ENCODE peak calls at places on chromosomes 4 and X, in four cellular contexts. E, F, T and R are unnamed samples.

GRCh38 chrX:1465261-1466231 is 12.8 kb upstream of the ASMTL start:
- DNase-seq in E (no peak), F (no peak), T (no peak), R (peak; percentile 0)

GRCh38 chrX:39779952-39780783 is 317.6 kb downstream of the BCOR start:
- DNase-seq in E (no peak), F (no peak), T (no peak), R (no peak)

GRCh38 chr4:84050014-84050413 is 449.1 kb downstream of the NKX6-1 start:
- DNase-seq in E (no peak), F (no peak), T (no peak), R (no peak)

GRCh38 chr4:6955261-6955911 is 45.8 kb downstream of the TBC1D14 start:
- DNase-seq in E (no peak), F (no peak), T (no peak), R (no peak)

GRCh38 chr4:40206421-40206820 is 9.6 kb downstream of the RHOH start:
- DNase-seq in E (no peak), F (no peak), T (no peak), R (no peak)

GRCh38 chrX:116272328-116272727 is 101.8 kb downstream of the AGTR2 start:
- DNase-seq in E (no peak), F (no peak), T (peak; percentile 77), R (no peak)

GRCh38 chr4:7781361-7781760 is 158.3 kb downstream of the AFAP1 start:
- DNase-seq in E (no peak), F (peak; percentile 78), T (no peak), R (no peak)

GRCh38 chr4:87819281-87819919 is 13.4 kb upstream of the MEPE start:
- DNase-seq in E (no peak), F (no peak), T (peak; percentile 5), R (no peak)

GRCh38 chr4:98260579-98261290 is 449 bp upstream of the RAP1GDS1 start:
- DNase-seq in E (peak; percentile 81), F (peak; percentile 90), T (peak; percentile 96), R (peak; percentile 89)

GRCh38 chr4:3041192-3042142 is 32.9 kb downstream of the HTT-AS start:
- DNase-seq in E (peak; percentile 15), F (peak; percentile 27), T (no peak), R (peak; percentile 35)

GRCh38 chrX:71195959-71196727 is 26.9 kb upstream of the GJB1 start:
- DNase-seq in E (no peak), F (no peak), T (no peak), R (peak; percentile 0)

GRCh38 chrX:115214151-115214550 is 19.7 kb downstream of the LRCH2 start:
- DNase-seq in E (no peak), F (no peak), T (no peak), R (no peak)

GRCh38 chr4:124710911-124711310 is 1.6 kb downstream of the ANKRD50 start:
- DNase-seq in E (no peak), F (no peak), T (no peak), R (no peak)

GRCh38 chr4:10158355-10158942 is 41.9 kb upstream of the WDR1 start:
- DNase-seq in E (no peak), F (no peak), T (no peak), R (no peak)

GRCh38 chr4:177308125-177308524 is 1.5 kb upstream of the NEIL3 start:
- DNase-seq in E (no peak), F (no peak), T (peak; percentile 63), R (no peak)

GRCh38 chr4:110636677-110637407 is 14.0 kb upstream of the PITX2 start:
- DNase-seq in E (no peak), F (no peak), T (no peak), R (no peak)

GRCh38 chr4:147056951-147057630 is 111.4 kb upstream of the TTC29 start:
- DNase-seq in E (no peak), F (no peak), T (no peak), R (no peak)

GRCh38 chr4:184536881-184537248 is 62.5 kb upstream of the IRF2 start:
- DNase-seq in E (no peak), F (no peak), T (no peak), R (no peak)

GRCh38 chrX:69543572-69543971 is 39.4 kb downstream of the NALF2 start:
- DNase-seq in E (no peak), F (no peak), T (no peak), R (no peak)

GRCh38 chrX:80285131-80285773 is 135.0 kb upstream of the TENT5D start:
- DNase-seq in E (no peak), F (no peak), T (no peak), R (no peak)

GRCh38 chr4:36320130-36320902 is 38.9 kb downstream of the DTHD1 start:
- DNase-seq in E (no peak), F (no peak), T (no peak), R (no peak)

GRCh38 chrX:10582945-10583344 is 37.4 kb downstream of the MID1 start:
- DNase-seq in E (no peak), F (no peak), T (no peak), R (no peak)

GRCh38 chrX:120111611-120112010 is 4.1 kb downstream of the RHOXF1 start:
- DNase-seq in E (no peak), F (no peak), T (no peak), R (no peak)

GRCh38 chr4:94926936-94927335 is 169.2 kb downstream of the BMPR1B start:
- DNase-seq in E (no peak), F (no peak), T (no peak), R (no peak)

GRCh38 chr4:133808151-133808550 is 393.4 kb downstream of the PABPC4L start:
- DNase-seq in E (no peak), F (no peak), T (no peak), R (no peak)

GRCh38 chr4:24527371-24527770 is 57.0 kb downstream of the DHX15 start:
- DNase-seq in E (no peak), F (no peak), T (no peak), R (no peak)

GRCh38 chr4:156971623-156972369 is at the start of gene PDGFC:
- DNase-seq in E (no peak), F (peak; percentile 50), T (no peak), R (no peak)

GRCh38 chr4:137703225-137703624 is 170.9 kb upstream of the PCDH18 start:
- DNase-seq in E (no peak), F (no peak), T (no peak), R (no peak)

GRCh38 chr4:186765138-186765537 is 41.5 kb upstream of the FAT1 start:
- DNase-seq in E (no peak), F (no peak), T (no peak), R (no peak)

GRCh38 chr4:112908511-112908910 is 140.9 kb upstream of the ANK2 start:
- DNase-seq in E (no peak), F (no peak), T (no peak), R (no peak)

GRCh38 chr4:8316251-8316771 is 46.8 kb downstream of the HTRA3 start:
- DNase-seq in E (no peak), F (no peak), T (no peak), R (no peak)

GRCh38 chr4:89175611-89176010 is 64.3 kb downstream of the TIGD2 start:
- DNase-seq in E (no peak), F (no peak), T (no peak), R (no peak)

GRCh38 chrX:153995504-153995903 is 22.9 kb downstream of the TMEM187 start:
- DNase-seq in E (no peak), F (no peak), T (no peak), R (no peak)

GRCh38 chr4:154064244-154064643 is 275.4 kb upstream of the SFRP2 start:
- DNase-seq in E (no peak), F (no peak), T (no peak), R (no peak)

GRCh38 chrX:9252182-9252581 is 212.7 kb upstream of the TBL1X start:
- DNase-seq in E (no peak), F (no peak), T (no peak), R (no peak)

GRCh38 chr4:123477804-123478209 is 81.2 kb downstream of the SPRY1 start:
- DNase-seq in E (peak; percentile 48), F (peak; percentile 30), T (no peak), R (peak; percentile 67)